ENCODE peak calls at places on chromosomes 7 and 10, in ten cellular contexts. J, B, U, K, P, M, N, V, S and C are unnamed samples.

GRCh38 chr10:77186936-77187335 is 450.7 kb downstream of the KCNMA1 start:
- DNase-seq in J (no peak), B (no peak), U (no peak), K (no peak), P (no peak), M (no peak), N (no peak), V (peak), S (no peak), C (no peak)

GRCh38 chr7:37671871-37672270 is 11.7 kb upstream of the GPR141 start:
- DNase-seq in J (no peak), B (no peak), U (no peak), K (no peak), P (no peak), M (no peak), N (no peak), V (no peak), S (no peak), C (no peak)

GRCh38 chr10:47261556-47261955 is 38.4 kb upstream of the GDF10 start:
- DNase-seq in J (no peak), B (no peak), U (no peak), K (no peak), P (no peak), M (no peak), N (no peak), V (no peak), S (no peak), C (no peak)

GRCh38 chr7:133730360-133730759 is 396.8 kb upstream of the LRGUK start:
- DNase-seq in J (no peak), B (no peak), U (no peak), K (peak), P (no peak), M (no peak), N (no peak), V (no peak), S (peak), C (peak)

GRCh38 chr7:18754766-18755165 is 259.2 kb downstream of the HDAC9 start:
- DNase-seq in J (no peak), B (no peak), U (no peak), K (peak), P (no peak), M (no peak), N (peak), V (peak), S (peak), C (peak)

GRCh38 chr7:157337316-157338149 is 729 bp downstream of the DNAJB6 start:
- DNase-seq in J (peak), B (no peak), U (peak), K (peak), P (peak), M (peak), N (peak), V (peak), S (peak), C (peak)

GRCh38 chr7:153190452-153190851 is 430.9 kb downstream of the ACTR3B start:
- DNase-seq in J (no peak), B (no peak), U (no peak), K (no peak), P (peak), M (no peak), N (no peak), V (no peak), S (no peak), C (no peak)

GRCh38 chr7:130961128-130961601 is 227.2 kb upstream of the KLF14 start:
- DNase-seq in J (no peak), B (peak), U (no peak), K (peak), P (no peak), M (no peak), N (peak), V (peak), S (peak), C (peak)

GRCh38 chr10:1188556-1189135 is 132.5 kb downstream of the WDR37 start:
- DNase-seq in J (no peak), B (no peak), U (no peak), K (no peak), P (no peak), M (no peak), N (no peak), V (no peak), S (no peak), C (no peak)

GRCh38 chr10:48456808-48457761 is 147.8 kb downstream of the ARHGAP22 start:
- DNase-seq in J (no peak), B (no peak), U (peak), K (no peak), P (no peak), M (peak), N (no peak), V (no peak), S (no peak), C (no peak)

GRCh38 chr7:40673285-40673684 is 538.5 kb downstream of the SUGCT start:
- DNase-seq in J (no peak), B (peak), U (no peak), K (peak), P (no peak), M (no peak), N (peak), V (peak), S (peak), C (peak)

GRCh38 chr10:79335470-79336235 is 11.6 kb upstream of the PPIF start:
- DNase-seq in J (no peak), B (no peak), U (no peak), K (no peak), P (no peak), M (peak), N (no peak), V (no peak), S (no peak), C (no peak)

GRCh38 chr7:134425777-134426176 is 33.1 kb downstream of the AKR1B1 start:
- DNase-seq in J (no peak), B (no peak), U (no peak), K (no peak), P (no peak), M (no peak), N (no peak), V (no peak), S (no peak), C (no peak)

GRCh38 chr7:107940951-107941350 is 50.0 kb downstream of the DLD start:
- DNase-seq in J (no peak), B (no peak), U (no peak), K (no peak), P (no peak), M (no peak), N (no peak), V (no peak), S (no peak), C (no peak)

GRCh38 chr10:110162749-110163148 is 44.7 kb upstream of the MXI1 start:
- DNase-seq in J (no peak), B (no peak), U (peak), K (no peak), P (peak), M (no peak), N (no peak), V (no peak), S (no peak), C (no peak)
- TF ChIP-seq CTCF in J (no peak), B (no peak), U (no peak), K (no peak), P (peak), M (no peak), N (no peak), V (no peak), S (no peak), C (no peak)

DNA sequence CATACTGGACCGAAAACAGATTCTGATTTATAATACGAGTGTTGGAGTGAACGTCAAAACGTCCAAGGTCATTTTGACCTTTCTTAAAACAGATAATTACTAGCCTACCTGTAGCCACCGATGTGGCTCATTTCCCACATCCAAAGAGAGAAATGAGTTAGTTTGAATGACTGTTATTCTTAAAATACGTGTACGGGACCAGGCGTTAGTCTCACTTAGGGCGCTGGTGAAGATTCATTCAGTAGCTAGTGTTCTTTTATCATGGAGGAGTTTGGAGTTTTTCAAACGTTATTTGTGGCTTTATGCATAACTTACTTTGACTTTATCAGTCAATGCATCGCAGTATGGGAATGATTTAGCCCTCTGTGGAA is 1.4 kb downstream of the BICC1 start:
- DNase-seq in J (no peak), B (no peak), U (no peak), K (no peak), P (no peak), M (no peak), N (no peak), V (peak), S (peak), C (peak)
- H3K4me3 ChIP-seq in J (no peak), B (peak), U (no peak), K (peak), P (peak), M (peak), N (peak), V (peak), S (peak), C (peak)

GRCh38 chr7:24979863-24980694 is at the start of gene OSBPL3:
- DNase-seq in J (peak), B (peak), U (peak), K (peak), P (peak), M (peak), N (peak), V (peak), S (peak), C (peak)
- TF ChIP-seq CTCF in J (peak), B (no peak), U (no peak), K (no peak), P (no peak), M (no peak), N (peak), V (no peak), S (no peak), C (no peak)

GRCh38 chr7:139087212-139087611 is 22.3 kb downstream of the ZC3HAV1 start:
- DNase-seq in J (no peak), B (no peak), U (no peak), K (no peak), P (no peak), M (no peak), N (no peak), V (no peak), S (no peak), C (no peak)

GRCh38 chr7:139088268-139088667 is 21.3 kb downstream of the ZC3HAV1 start:
- DNase-seq in J (no peak), B (no peak), U (no peak), K (no peak), P (no peak), M (no peak), N (no peak), V (no peak), S (no peak), C (no peak)

GRCh38 chr7:139091677-139091996 is 17.9 kb downstream of the ZC3HAV1 start:
- DNase-seq in J (no peak), B (no peak), U (no peak), K (no peak), P (no peak), M (no peak), N (no peak), V (no peak), S (no peak), C (peak)

GRCh38 chr7:139086454-139086853 is 23.1 kb downstream of the ZC3HAV1 start:
- DNase-seq in J (no peak), B (no peak), U (no peak), K (no peak), P (no peak), M (no peak), N (no peak), V (no peak), S (no peak), C (no peak)

DNA sequence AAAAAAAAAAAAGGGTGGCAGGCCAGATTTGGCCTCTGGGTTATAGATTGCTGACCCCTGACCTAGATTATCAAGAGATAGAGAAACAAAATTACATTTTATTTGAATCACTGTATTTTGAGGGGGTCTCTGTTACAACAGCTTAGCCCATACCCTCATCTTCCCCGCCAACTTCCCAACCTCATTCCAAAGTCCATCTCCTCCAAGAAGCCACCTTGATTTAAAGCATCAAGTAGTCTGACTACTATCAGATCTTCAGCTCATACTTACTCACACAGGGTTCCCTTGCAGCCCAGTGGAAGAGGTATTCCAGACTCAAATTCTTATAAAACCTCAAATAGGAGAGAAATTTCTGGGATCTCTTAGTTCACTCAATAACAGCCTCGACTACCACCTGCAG is 20.4 kb downstream of the ZC3HAV1 start:
- DNase-seq in J (no peak), B (no peak), U (no peak), K (no peak), P (no peak), M (no peak), N (no peak), V (no peak), S (no peak), C (no peak)
- H3K4me3 ChIP-seq in J (no peak), B (no peak), U (no peak), K (no peak), P (no peak), M (no peak), N (no peak), V (no peak), S (no peak), C (no peak)